ENCODE peak calls at places on chromosomes 3 and 15, in five cellular contexts. H is CD8-positive, alpha-beta T cell; Q is heart left ventricle; C is left lung; Y is testis. E is an unnamed sample.

GRCh38 chr3:39900462-39901002 is 91.1 kb downstream of the MYRIP start:
- DNase-seq in H (no peak), C (no peak), Y (no peak), Q (no peak), E (no peak)

GRCh38 chr15:65476942-65477341 is 40.5 kb downstream of the DPP8 start:
- DNase-seq in C (no peak), Q (no peak), H (no peak), Y (no peak), E (peak; percentile 11)

GRCh38 chr3:141050913-141051632 is at the start of gene SPSB4:
- DNase-seq in H (no peak), Q (peak; percentile 75), C (no peak), Y (peak; percentile 50), E (no peak)

GRCh38 chr15:70411464-70411863 is 313.7 kb upstream of the TLE3 start:
- DNase-seq in H (no peak), Q (no peak), Y (no peak), C (no peak), E (no peak)

GRCh38 chr3:158509891-158510290 is 61.1 kb upstream of the MLF1 start:
- DNase-seq in Y (no peak), H (no peak), C (no peak), Q (no peak), E (no peak)

GRCh38 chr3:160472344-160472743 is 22.8 kb upstream of the TRIM59 start:
- DNase-seq in H (no peak), C (no peak), Y (no peak), Q (no peak), E (no peak)

GRCh38 chr3:123809597-123809996 is 74.5 kb downstream of the MYLK start:
- DNase-seq in C (no peak), Q (no peak), H (no peak), Y (no peak), E (peak; percentile 53)

GRCh38 chr3:51815614-51816013 is 36.6 kb upstream of the IQCF6 start:
- DNase-seq in Q (no peak), H (no peak), C (no peak), Y (no peak), E (no peak)

GRCh38 chr3:155032918-155033317 is 47.2 kb upstream of the MME start:
- DNase-seq in Y (no peak), H (no peak), C (no peak), Q (no peak), E (peak; percentile 29)

GRCh38 chr15:71844916-71845315 is 34.6 kb downstream of the NR2E3 start:
- DNase-seq in H (no peak), C (no peak), Q (no peak), Y (no peak), E (no peak)

GRCh38 chr15:44535509-44536297 is 1.2 kb upstream of the EIF3J start:
- DNase-seq in C (peak; percentile 40), H (peak; percentile 29), Y (peak; percentile 34), Q (peak; percentile 19), E (no peak)

GRCh38 chr3:53023072-53023823 is 22.6 kb downstream of the SFMBT1 start:
- DNase-seq in C (no peak), Y (no peak), H (no peak), Q (no peak), E (no peak)

GRCh38 chr15:72732554-72732953 is 46.5 kb downstream of the BBS4 start:
- DNase-seq in Q (no peak), H (no peak), C (no peak), Y (no peak), E (no peak)

GRCh38 chr3:54969652-54970051 is 41.8 kb upstream of the LRTM1 start:
- DNase-seq in Q (no peak), C (no peak), Y (no peak), H (no peak), E (no peak)

GRCh38 chr15:92803852-92804609 is 96.1 kb upstream of the CHD2 start:
- DNase-seq in Q (peak; percentile 36), C (peak; percentile 91), H (peak; percentile 31), Y (peak; percentile 37), E (peak; percentile 99)

GRCh38 chr15:27956285-27956684 is 142.8 kb downstream of the OCA2 start:
- DNase-seq in H (no peak), C (no peak), Y (no peak), Q (no peak), E (no peak)

GRCh38 chr15:66835558-66835878 is 133.5 kb downstream of the SMAD6 start:
- DNase-seq in Y (no peak), C (peak; percentile 75), H (no peak), Q (no peak), E (no peak)

GRCh38 chr3:119543147-119543546 is 16.3 kb downstream of the CD80 start:
- DNase-seq in Y (no peak), Q (no peak), C (no peak), H (no peak), E (no peak)
- TF ChIP-seq CTCF in Y (no peak), Q (no peak), C (no peak), H (no peak), E (no peak)

DNA sequence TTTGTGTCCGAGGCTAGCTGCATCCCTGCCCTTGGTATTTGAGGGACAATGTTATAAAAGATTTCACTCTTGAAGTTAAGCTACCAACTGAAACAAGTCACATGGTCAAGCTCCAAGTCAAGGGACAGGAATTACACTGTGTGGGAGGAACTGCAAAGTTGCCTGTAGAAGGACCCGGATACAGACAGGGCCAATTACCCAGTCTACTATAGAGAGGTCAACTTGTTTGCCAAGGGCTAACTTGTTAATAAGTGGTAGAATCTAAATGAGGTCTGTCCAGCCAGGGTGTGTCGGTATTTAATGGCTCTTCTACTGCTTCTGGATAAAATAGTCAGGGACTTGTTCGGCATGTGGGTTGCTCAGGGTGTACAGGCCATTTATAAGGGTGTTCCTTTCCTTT is 55.7 kb downstream of the PTPRG start:
- DNase-seq in H (no peak), Q (no peak), C (no peak), Y (no peak), E (no peak)
- H3K4me3 ChIP-seq in H (no peak overlapping the region), Q (no peak overlapping the region), C (no peak overlapping the region), Y (no peak overlapping the region), E (no peak overlapping the region)

GRCh38 chr3:13105851-13106250 is 32.6 kb upstream of the IQSEC1 start:
- DNase-seq in H (no peak), C (peak; percentile 29), Y (no peak), Q (no peak), E (no peak)
- TF ChIP-seq CTCF in H (no peak), C (no peak), Y (no peak), Q (no peak), E (no peak)

GRCh38 chr3:128178782-128179473 is 25.6 kb downstream of the EEFSEC start:
- DNase-seq in Q (no peak), C (no peak), H (no peak), Y (no peak), E (no peak)

GRCh38 chr3:128179474-128179819 is 26.2 kb downstream of the EEFSEC start:
- DNase-seq in Y (no peak), C (no peak), H (no peak), Q (no peak), E (no peak)

GRCh38 chr3:128175768-128176167 is 22.5 kb downstream of the EEFSEC start:
- DNase-seq in C (no peak), Q (no peak), H (no peak), Y (no peak), E (no peak)

GRCh38 chr3:128176270-128176831 is 23.1 kb downstream of the EEFSEC start:
- DNase-seq in Q (no peak), H (no peak), Y (no peak), C (no peak), E (no peak)

GRCh38 chr3:128177865-128178264 is 24.6 kb downstream of the EEFSEC start:
- DNase-seq in Q (no peak), H (no peak), Y (no peak), C (no peak), E (no peak)
- H3K4me3 ChIP-seq in Q (no peak overlapping the region), H (no peak overlapping the region), Y (no peak overlapping the region), C (no peak overlapping the region), E (no peak overlapping the region)

GRCh38 chr15:52568569-52569243 is at the start of gene ARPP19:
- DNase-seq in Y (peak; percentile 97), H (peak; percentile 77), C (peak; percentile 93), Q (peak; percentile 88), E (peak; percentile 74)
- TF ChIP-seq CTCF in Y (no peak), H (no peak), C (peak; percentile 12), Q (no peak), E (peak; percentile 12)

DNA sequence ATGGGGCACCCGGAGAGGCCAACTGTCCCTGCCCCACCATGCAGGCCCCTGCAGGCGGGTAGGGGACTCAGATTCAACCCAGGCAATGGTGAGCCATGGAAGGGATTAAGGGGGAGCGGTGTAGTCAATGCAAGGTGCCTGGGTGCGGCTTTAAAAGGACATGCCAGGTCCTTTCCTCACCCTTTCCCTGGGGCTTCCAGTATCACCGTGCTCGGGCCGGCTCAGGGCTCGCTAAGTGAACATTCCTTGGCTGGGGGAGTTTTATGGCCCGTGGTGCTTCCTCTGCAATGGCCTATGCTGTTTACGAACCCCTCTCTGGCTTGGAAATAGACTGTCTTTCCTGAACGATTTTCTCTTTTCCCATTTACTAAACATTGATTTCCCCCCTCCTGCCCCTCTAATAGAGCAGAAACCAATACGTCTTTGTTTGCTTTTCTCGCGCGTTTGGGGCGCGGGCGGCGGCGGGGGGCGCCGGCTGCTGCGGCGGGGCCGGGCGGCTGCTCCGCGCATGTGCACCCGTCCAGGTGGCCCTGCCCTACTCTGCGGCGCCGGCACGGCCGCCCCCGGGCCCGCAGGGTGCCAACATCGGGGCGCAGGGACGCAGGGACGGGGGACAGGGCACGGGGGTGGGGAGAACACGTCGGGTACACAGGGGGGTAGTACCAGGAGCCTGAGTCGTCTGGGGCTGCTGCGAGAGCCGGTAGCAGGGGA is 26.7 kb upstream of the CACNA2D2 start:
- DNase-seq in H (no peak), C (no peak), Q (no peak), Y (no peak), E (no peak)
- H3K4me3 ChIP-seq in H (no peak overlapping the region), C (no peak overlapping the region), Q (no peak overlapping the region), Y (no peak overlapping the region), E (no peak overlapping the region)

GRCh38 chr3:7800006-7800780 is 701.4 kb upstream of the LMCD1 start:
- DNase-seq in Y (no peak), H (no peak), Q (no peak), C (no peak), E (no peak)
- TF ChIP-seq CTCF in Y (peak; percentile 29), H (peak; percentile 23), Q (no peak), C (no peak), E (no peak)

DNA sequence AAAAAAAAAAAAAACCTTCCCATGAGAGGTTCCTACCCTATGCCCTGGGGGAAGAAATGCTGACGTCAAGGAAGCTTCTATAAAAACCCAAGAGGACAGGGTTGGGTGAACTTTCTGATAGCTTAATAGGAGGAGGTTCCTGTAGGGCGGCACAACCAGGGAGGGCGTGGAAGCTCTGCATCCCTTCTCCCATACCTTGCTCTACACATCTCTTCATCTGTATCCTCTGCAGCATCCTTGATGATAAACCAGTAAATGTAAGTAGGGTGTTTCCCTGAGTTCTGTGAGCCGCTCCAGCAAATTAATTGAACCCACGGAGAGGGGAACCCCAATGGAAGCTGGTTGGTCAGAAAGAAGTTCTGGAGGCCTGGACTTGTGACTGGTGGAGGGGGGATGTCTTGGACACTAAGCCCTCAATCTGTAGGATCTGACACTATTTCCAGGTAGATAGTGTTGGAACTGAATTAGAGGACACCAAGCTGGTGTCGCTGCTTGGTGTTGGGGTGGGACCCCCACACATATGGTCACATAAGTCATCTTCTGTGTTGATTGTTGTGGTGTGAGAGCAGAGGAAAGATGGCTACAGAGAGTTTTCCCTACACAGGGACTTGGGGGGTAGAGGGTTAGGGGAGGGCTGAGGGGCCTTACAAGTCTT is 91.5 kb downstream of the ST6GAL1 start:
- DNase-seq in Y (no peak), Q (no peak), H (no peak), C (no peak), E (no peak)
- H3K4me3 ChIP-seq in Y (no peak overlapping the region), Q (no peak overlapping the region), H (no peak overlapping the region), C (no peak overlapping the region), E (no peak overlapping the region)